ENCODE peak calls at places on chromosomes 6 and 20, in five cellular contexts. X, C, E, P and H are unnamed samples. For H3K4me1, the result is how much of the 10 kb centered on the place peaks cover.

GRCh38 chr6:170225852-170226417 is 64.9 kb downstream of the DLL1 start:
- DNase-seq in E (no peak), P (no peak), C (no peak), X (no peak), H (no peak)

GRCh38 chr20:16714765-16715164 is 15.1 kb upstream of the SNRPB2 start:
- DNase-seq in E (no peak), C (no peak), X (no peak), P (no peak), H (no peak)

GRCh38 chr6:158784505-158784904 is 34.7 kb downstream of the EZR start:
- DNase-seq in C (no peak), X (no peak), E (no peak), P (no peak), H (no peak)

GRCh38 chr20:33970229-33970628 is 23.5 kb upstream of the RALY start:
- DNase-seq in X (no peak), C (no peak), E (no peak), P (no peak), H (no peak)

GRCh38 chr20:16020971-16021370 is 552.3 kb downstream of the KIF16B start:
- DNase-seq in E (no peak), C (no peak), X (peak), P (no peak), H (no peak)

GRCh38 chr20:53829706-53830521 is 236.3 kb upstream of the ZNF217 start:
- DNase-seq in E (no peak), X (peak), P (no peak), C (no peak), H (peak)

GRCh38 chr6:127900935-127901334 is at the start of gene THEMIS:
- DNase-seq in C (no peak), X (no peak), P (no peak), E (no peak), H (peak)

GRCh38 chr6:57262491-57262890 is 40.4 kb upstream of the RAB23 start:
- DNase-seq in X (peak), E (no peak), C (no peak), P (no peak), H (no peak)

GRCh38 chr6:157521665-157522335 is 140.8 kb downstream of the ZDHHC14 start:
- DNase-seq in X (no peak), P (no peak), C (no peak), E (no peak), H (no peak)

GRCh38 chr6:170460606-170461005 is 92.5 kb downstream of the PSMB1 start:
- DNase-seq in X (no peak), E (no peak), C (no peak), P (no peak), H (no peak)

GRCh38 chr6:156905801-156906200 is 128.6 kb downstream of the ARID1B start:
- DNase-seq in X (no peak), C (no peak), P (no peak), E (no peak), H (no peak)

GRCh38 chr6:97456070-97456469 is 173.1 kb upstream of the MMS22L start:
- DNase-seq in E (no peak), C (peak), X (no peak), P (no peak), H (no peak)

GRCh38 chr20:11502051-11502450 is 415.6 kb upstream of the BTBD3 start:
- DNase-seq in E (no peak), C (no peak), X (no peak), P (no peak), H (no peak)

GRCh38 chr6:129672883-129673631 is 36.9 kb downstream of the ARHGAP18 start:
- DNase-seq in E (peak), X (peak), P (no peak), C (no peak), H (peak)

GRCh38 chr6:112636650-112637260 is 289.6 kb downstream of the RFPL4B start:
- DNase-seq in P (no peak), E (no peak), C (no peak), X (peak), H (no peak)

GRCh38 chr6:47897233-47897632 is 115.4 kb downstream of the OPN5 start:
- DNase-seq in C (no peak), X (no peak), E (no peak), P (no peak), H (no peak)

GRCh38 chr6:9131616-9132015 is 696.3 kb upstream of the SLC35B3 start:
- DNase-seq in X (peak), C (no peak), P (no peak), E (no peak), H (peak)

GRCh38 chr20:25146976-25147375 is 48.5 kb upstream of the ENTPD6 start:
- DNase-seq in E (no peak), C (no peak), P (no peak), X (no peak), H (no peak)

GRCh38 chr6:122995930-122996796 is at the start of gene CLVS2:
- DNase-seq in P (peak), E (no peak), C (peak), X (peak), H (no peak)

GRCh38 chr20:38284893-38285444 is 19.0 kb upstream of the BPI start:
- DNase-seq in P (no peak), E (no peak), C (no peak), X (no peak), H (no peak)

GRCh38 chr6:125868996-125869395 is 78.2 kb downstream of the NCOA7 start:
- DNase-seq in P (no peak), X (no peak), E (no peak), C (no peak), H (no peak)

GRCh38 chr20:49400410-49400809 is 82.1 kb downstream of the KCNB1 start:
- DNase-seq in E (no peak), C (no peak), P (no peak), X (no peak), H (no peak)

GRCh38 chr6:71190809-71191208 is 97.8 kb upstream of the OGFRL1 start:
- DNase-seq in C (peak), P (no peak), E (no peak), X (peak), H (peak)

GRCh38 chr6:127952831-127953230 is 52.0 kb upstream of the THEMIS start:
- DNase-seq in E (no peak), P (no peak), C (peak), X (no peak), H (no peak)

GRCh38 chr6:163338671-163339405 is 75.7 kb upstream of the QKI start:
- DNase-seq in E (no peak), C (peak), X (peak), P (no peak), H (no peak)

GRCh38 chr20:63072231-63072791 is 65.5 kb upstream of the BHLHE23 start:
- DNase-seq in X (no peak), C (no peak), E (no peak), P (no peak), H (no peak)

GRCh38 chr6:9140861-9141534 is 705.7 kb upstream of the SLC35B3 start:
- DNase-seq in P (no peak), C (no peak), E (no peak), X (peak), H (no peak)

GRCh38 chr6:113644861-113645575 is 212.1 kb upstream of the MARCKS start:
- DNase-seq in X (peak), C (no peak), P (no peak), E (peak), H (no peak)

GRCh38 chr6:32190946-32191677 is 1.1 kb upstream of the PBX2 start:
- DNase-seq in X (no peak), E (no peak), P (no peak), C (no peak), H (no peak)

GRCh38 chr6:113414511-113414910 is 442.6 kb upstream of the MARCKS start:
- DNase-seq in E (peak), C (no peak), X (peak), P (no peak), H (no peak)

GRCh38 chr6:51494342-51494741 is 593.1 kb downstream of the PKHD1 start:
- DNase-seq in P (no peak), X (no peak), C (no peak), E (no peak), H (no peak)

GRCh38 chr6:141105481-141105880 is 1027.2 kb upstream of the GJE1 start:
- DNase-seq in X (peak), C (peak), P (peak), E (no peak), H (no peak)

GRCh38 chr6:13436691-13437568 is 50.5 kb downstream of the GFOD1 start:
- DNase-seq in C (no peak), X (peak), E (no peak), P (no peak), H (no peak)

GRCh38 chr6:138240476-138241245 is 22.4 kb upstream of the PBOV1 start:
- DNase-seq in C (no peak), P (no peak), E (no peak), X (no peak), H (no peak)

GRCh38 chr20:54174452-54175175 is 828 bp upstream of the CYP24A1 start:
- DNase-seq in P (no peak), C (peak), E (no peak), X (peak), H (no peak)

GRCh38 chr6:43070028-43070632 is 6.0 kb upstream of the PTK7 start:
- DNase-seq in E (peak), P (no peak), C (peak), X (peak), H (peak)

GRCh38 chr20:3759316-3759715 is 8.2 kb downstream of the ADISSP start:
- DNase-seq in E (no peak), X (no peak), C (no peak), P (no peak), H (no peak)

GRCh38 chr6:41785689-41786450 is 1.6 kb upstream of the TOMM6 start:
- DNase-seq in P (no peak), E (no peak), X (peak), C (no peak), H (no peak)

GRCh38 chr20:45413479-45413878 is 2.5 kb upstream of the PIGT start:
- DNase-seq in P (no peak), X (no peak), C (no peak), E (no peak), H (no peak)
- H3K4me1 ChIP-seq in P (under half), X (under half), C (under half), E (under half), H (under half)

GRCh38 chr20:56352656-56353055 is 6.1 kb upstream of the FAM210B start:
- DNase-seq in C (no peak), P (no peak), E (no peak), X (no peak), H (no peak)

GRCh38 chr20:56358070-56358469 is 704 bp upstream of the FAM210B start:
- DNase-seq in X (no peak), E (no peak), P (no peak), C (no peak), H (no peak)

GRCh38 chr20:56350842-56351241 is 7.9 kb upstream of the FAM210B start:
- DNase-seq in X (peak), E (no peak), C (no peak), P (no peak), H (no peak)

GRCh38 chr20:56348746-56349145 is 10.0 kb upstream of the FAM210B start:
- DNase-seq in X (no peak), E (no peak), C (no peak), P (no peak), H (no peak)

GRCh38 chr20:56353356-56353755 is 5.4 kb upstream of the FAM210B start:
- DNase-seq in C (no peak), E (no peak), X (no peak), P (no peak), H (no peak)
- H3K9ac ChIP-seq in C (no peak), E (no peak), X (no peak), P (no peak), H (no peak)

DNA sequence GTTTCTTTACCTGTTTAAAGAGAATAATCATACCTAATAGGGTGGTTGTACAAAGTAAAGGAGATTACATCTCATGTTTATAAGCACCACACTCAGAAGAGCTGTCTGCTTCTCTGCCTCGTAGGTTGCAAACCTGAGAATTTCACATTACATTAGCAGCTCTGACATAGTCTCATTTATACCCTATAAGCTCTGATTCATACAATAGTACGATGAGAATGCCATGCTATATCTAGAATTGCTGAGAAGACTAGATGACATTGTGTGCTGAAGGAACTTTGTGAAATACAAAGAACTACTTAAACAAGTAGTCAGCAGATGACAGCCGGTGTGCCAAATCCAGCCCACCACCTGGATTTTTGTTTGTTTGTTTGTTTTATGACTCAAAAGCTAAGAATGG is 121.2 kb downstream of the ADAT2 start:
- DNase-seq in P (no peak), E (no peak), C (no peak), X (no peak), H (no peak)
- H3K27ac ChIP-seq in P (no peak), E (no peak), C (no peak), X (no peak), H (no peak)

GRCh38 chr20:45339084-45339483 is 9.1 kb downstream of the SDC4 start:
- DNase-seq in C (no peak), P (no peak), X (no peak), E (no peak), H (no peak)

GRCh38 chr20:45337367-45338120 is 10.7 kb downstream of the SDC4 start:
- DNase-seq in X (peak), P (no peak), E (no peak), C (no peak), H (no peak)

GRCh38 chr20:45339799-45340198 is 8.4 kb downstream of the SDC4 start:
- DNase-seq in E (no peak), X (no peak), P (no peak), C (no peak), H (no peak)

GRCh38 chr20:45336530-45337366 is 11.5 kb downstream of the SDC4 start:
- DNase-seq in X (peak), E (no peak), C (no peak), P (no peak), H (no peak)

GRCh38 chr20:45338121-45339030 is 9.8 kb downstream of the SDC4 start:
- DNase-seq in E (no peak), P (no peak), X (peak), C (no peak), H (no peak)
- H3K4me1 ChIP-seq in E (half or more), P (under half), X (half or more), C (half or more), H (under half)

GRCh38 chr6:18327621-18328548 is 59.3 kb upstream of the RNF144B start:
- DNase-seq in C (peak), X (no peak), P (no peak), E (no peak), H (no peak)
- H3K9ac ChIP-seq in C (no peak), X (no peak), P (no peak), E (no peak), H (no peak)

GRCh38 chr6:150886155-150886554 is 20.7 kb downstream of the MTHFD1L start:
- DNase-seq in X (no peak), C (no peak), P (no peak), E (no peak), H (no peak)

GRCh38 chr6:150883521-150883920 is 18.0 kb downstream of the MTHFD1L start:
- DNase-seq in C (no peak), P (no peak), X (no peak), E (no peak), H (no peak)

GRCh38 chr6:150890346-150890745 is 24.8 kb downstream of the MTHFD1L start:
- DNase-seq in X (no peak), E (no peak), P (no peak), C (no peak), H (no peak)

GRCh38 chr6:150891886-150892485 is 26.5 kb downstream of the MTHFD1L start:
- DNase-seq in X (peak), C (peak), P (peak), E (peak), H (peak)

DNA sequence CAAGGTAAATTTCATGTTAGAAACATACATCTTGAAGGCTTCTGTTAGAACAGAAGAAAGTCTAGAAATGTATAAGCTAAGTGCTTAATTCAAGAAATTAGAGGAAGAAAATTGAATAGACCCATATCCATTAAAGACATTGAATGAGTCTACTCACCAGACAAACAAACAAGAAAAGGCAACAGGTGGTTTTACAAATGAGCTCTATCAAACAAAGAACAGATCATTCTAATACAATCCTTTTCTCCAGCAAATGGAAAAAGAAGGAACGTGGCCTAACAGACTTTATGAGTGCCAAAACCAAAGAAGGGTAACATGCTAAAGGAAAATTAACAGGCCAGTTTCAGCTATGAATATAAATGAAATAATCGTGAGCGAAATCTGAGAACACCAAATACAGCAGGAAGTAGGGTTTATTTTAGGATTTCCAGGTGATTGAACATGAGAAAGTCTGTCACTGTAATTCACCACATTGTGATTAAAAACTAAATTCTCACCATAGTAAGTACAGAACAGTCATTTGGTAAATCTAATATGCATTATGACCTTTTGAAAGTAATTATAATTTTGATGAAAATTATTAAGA is 22.6 kb downstream of the MTHFD1L start:
- DNase-seq in C (no peak), P (no peak), X (no peak), E (no peak), H (no peak)
- H3K27ac ChIP-seq in C (no peak), P (no peak), X (peak), E (no peak), H (no peak)